ENCODE peak calls at places on chromosomes 13 and 19, in six cellular contexts. V, G, A, T, H and F are unnamed samples.

GRCh38 chr19:17125052-17125727 is 49.6 kb downstream of the MYO9B start:
- DNase-seq in V (no peak), G (peak; percentile 39), A (no peak), T (peak; percentile 96), H (no peak), F (peak; percentile 26)

GRCh38 chr19:41588497-41589209 is 12.7 kb downstream of the CEACAM21 start:
- DNase-seq in V (peak; percentile 49), G (peak; percentile 58), A (peak; percentile 44), T (peak; percentile 35), H (peak; percentile 23), F (no peak)

GRCh38 chr13:110047511-110047910 is 259.4 kb downstream of the COL4A1 start:
- DNase-seq in V (peak; percentile 81), G (peak; percentile 87), A (no peak), T (no peak), H (no peak), F (no peak)

GRCh38 chr13:85700909-85701308 is 98.3 kb downstream of the SLITRK6 start:
- DNase-seq in V (no peak), G (no peak), A (no peak), T (no peak), H (no peak), F (no peak)

GRCh38 chr19:401836-402535 is 7.0 kb downstream of the C2CD4C start:
- DNase-seq in V (no peak), G (no peak), A (no peak), T (no peak), H (peak; percentile 53), F (no peak)

GRCh38 chr19:14782978-14783545 is 4.7 kb upstream of the ADGRE2 start:
- DNase-seq in V (no peak), G (no peak), A (no peak), T (no peak), H (no peak), F (no peak)

GRCh38 chr19:49064029-49064629 is 489 bp downstream of the NTF4 start:
- DNase-seq in V (no peak), G (no peak), A (no peak), T (no peak), H (no peak), F (no peak)

GRCh38 chr19:8640402-8641004 is 10.1 kb downstream of the NFILZ start:
- DNase-seq in V (peak; percentile 54), G (no peak), A (peak; percentile 97), T (no peak), H (peak; percentile 89), F (no peak)

GRCh38 chr13:44218501-44219240 is 155.0 kb upstream of the SERP2 start:
- DNase-seq in V (peak; percentile 66), G (peak; percentile 57), A (no peak), T (no peak), H (no peak), F (no peak)

GRCh38 chr19:46787331-46788100 is 878 bp downstream of the SLC1A5 start:
- DNase-seq in V (peak; percentile 74), G (peak; percentile 59), A (peak; percentile 79), T (peak; percentile 45), H (peak; percentile 88), F (peak; percentile 64)

GRCh38 chr13:107459430-107459829 is 755.9 kb downstream of the LIG4 start:
- DNase-seq in V (peak; percentile 14), G (peak; percentile 97), A (no peak), T (no peak), H (no peak), F (no peak)

GRCh38 chr13:112689498-112690241 is at the start of gene ATP11A:
- DNase-seq in V (peak; percentile 88), G (peak; percentile 88), A (peak; percentile 78), T (peak; percentile 93), H (peak; percentile 97), F (peak; percentile 89)

GRCh38 chr13:48950507-48950886 is 25.2 kb upstream of the FNDC3A start:
- DNase-seq in V (peak; percentile 44), G (peak; percentile 35), A (no peak), T (no peak), H (no peak), F (no peak)

GRCh38 chr13:38979891-38980627 is 10.6 kb downstream of the STOML3 start:
- DNase-seq in V (peak; percentile 12), G (peak; percentile 39), A (no peak), T (no peak), H (no peak), F (no peak)

GRCh38 chr19:40683437-40683836 is 7.0 kb downstream of the NUMBL start:
- DNase-seq in V (no peak), G (no peak), A (no peak), T (no peak), H (no peak), F (no peak)

GRCh38 chr13:105672911-105673310 is 862.6 kb downstream of the EFNB2 start:
- DNase-seq in V (no peak), G (no peak), A (no peak), T (no peak), H (no peak), F (no peak)

GRCh38 chr19:1905863-1906375 is 720 bp downstream of the ADAT3 start:
- DNase-seq in V (no peak), G (no peak), A (no peak), T (no peak), H (no peak), F (no peak)

GRCh38 chr13:101841687-101842086 is 389.2 kb downstream of the ITGBL1 start:
- DNase-seq in V (no peak), G (no peak), A (no peak), T (no peak), H (no peak), F (no peak)

GRCh38 chr19:52520013-52520412 is 7.5 kb upstream of the ZNF808 start:
- DNase-seq in V (no peak), G (no peak), A (no peak), T (no peak), H (no peak), F (no peak)

GRCh38 chr19:19461671-19462622 is 53.4 kb downstream of the TSSK6 start:
- DNase-seq in V (peak; percentile 42), G (peak; percentile 62), A (no peak), T (no peak), H (peak; percentile 89), F (no peak)

GRCh38 chr19:17340871-17341357 is 3.6 kb downstream of the GTPBP3 start:
- DNase-seq in V (no peak), G (no peak), A (no peak), T (no peak), H (no peak), F (no peak)

GRCh38 chr13:38346764-38347163 is 2.9 kb upstream of the UFM1 start:
- DNase-seq in V (no peak), G (no peak), A (no peak), T (no peak), H (no peak), F (no peak)

GRCh38 chr19:3360494-3361383 is 5.6 kb upstream of the NFIC start:
- DNase-seq in V (peak; percentile 51), G (no peak), A (no peak), T (peak; percentile 76), H (peak; percentile 93), F (peak; percentile 82)

GRCh38 chr13:108437496-108437895 is 168.0 kb downstream of the TNFSF13B start:
- DNase-seq in V (peak; percentile 40), G (peak; percentile 39), A (peak; percentile 11), T (no peak), H (no peak), F (no peak)

DNA sequence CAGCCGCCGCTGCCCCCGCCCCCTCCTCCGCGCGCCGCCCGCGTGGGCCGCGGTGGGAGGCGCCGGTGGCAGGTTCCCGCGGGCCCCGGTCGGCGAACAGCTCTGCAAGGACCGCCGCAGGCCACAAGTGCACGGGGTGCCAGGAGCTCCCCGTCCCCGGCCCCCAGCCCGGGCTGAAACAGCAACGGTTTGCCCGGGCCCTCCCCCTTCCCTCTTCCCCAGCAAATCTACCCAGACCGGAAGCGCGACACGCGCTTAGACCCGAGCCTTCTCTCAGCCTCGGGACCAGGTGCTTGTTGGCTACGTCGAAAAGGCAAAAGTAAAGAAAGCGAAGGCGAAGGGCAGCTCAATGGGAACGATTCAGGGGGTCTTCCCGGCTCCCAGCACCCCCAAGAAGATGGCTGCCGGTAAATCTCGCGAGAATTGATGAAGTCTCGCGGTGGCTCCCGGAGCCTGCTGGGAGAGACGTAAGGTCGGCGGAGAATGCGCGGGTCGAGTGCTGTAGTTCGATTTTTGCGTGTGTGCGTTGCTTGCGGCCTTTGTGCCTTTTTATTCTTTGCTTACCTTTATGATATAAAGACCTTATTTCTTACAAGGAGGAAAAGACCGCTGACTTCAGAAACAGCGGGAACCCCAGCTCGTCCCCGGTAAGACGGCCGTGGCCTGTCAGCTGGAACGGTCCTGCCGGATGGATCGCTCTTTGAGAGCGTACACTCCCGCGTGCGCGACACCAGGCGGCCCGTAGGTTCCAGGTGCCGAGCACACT is at the start of gene RBM26:
- DNase-seq in V (peak; percentile 97), G (peak; percentile 96), A (peak; percentile 92), T (peak; percentile 97), H (peak; percentile 96), F (peak; percentile 88)
- TF ChIP-seq CTCF in V (no peak), G (peak; percentile 38), A (no peak), T (no peak), H (peak; percentile 21), F (peak; percentile 11)

GRCh38 chr19:11479090-11479469 is 1.8 kb downstream of the ELAVL3 start:
- DNase-seq in V (no peak), G (no peak), A (no peak), T (no peak), H (no peak), F (no peak)
- H3K4me3 ChIP-seq in V (no peak overlapping the region), G (no peak overlapping the region), A (no peak overlapping the region), T (no peak overlapping the region), H (no peak overlapping the region), F (no peak overlapping the region)

GRCh38 chr13:103788061-103788652 is 721.9 kb upstream of the SLC10A2 start:
- DNase-seq in V (no peak), G (peak; percentile 35), A (no peak), T (no peak), H (no peak), F (no peak)
- TF ChIP-seq CTCF in V (peak; percentile 5), G (peak; percentile 60), A (no peak), T (no peak), H (no peak), F (peak; percentile 16)

GRCh38 chr13:53408306-53408705 is 379.7 kb downstream of the OLFM4 start:
- DNase-seq in V (no peak), G (no peak), A (no peak), T (no peak), H (no peak), F (no peak)

GRCh38 chr13:53408847-53409568 is 380.4 kb downstream of the OLFM4 start:
- DNase-seq in V (no peak), G (no peak), A (no peak), T (no peak), H (no peak), F (no peak)

GRCh38 chr13:53411443-53411842 is 382.8 kb downstream of the OLFM4 start:
- DNase-seq in V (no peak), G (no peak), A (no peak), T (no peak), H (no peak), F (no peak)

DNA sequence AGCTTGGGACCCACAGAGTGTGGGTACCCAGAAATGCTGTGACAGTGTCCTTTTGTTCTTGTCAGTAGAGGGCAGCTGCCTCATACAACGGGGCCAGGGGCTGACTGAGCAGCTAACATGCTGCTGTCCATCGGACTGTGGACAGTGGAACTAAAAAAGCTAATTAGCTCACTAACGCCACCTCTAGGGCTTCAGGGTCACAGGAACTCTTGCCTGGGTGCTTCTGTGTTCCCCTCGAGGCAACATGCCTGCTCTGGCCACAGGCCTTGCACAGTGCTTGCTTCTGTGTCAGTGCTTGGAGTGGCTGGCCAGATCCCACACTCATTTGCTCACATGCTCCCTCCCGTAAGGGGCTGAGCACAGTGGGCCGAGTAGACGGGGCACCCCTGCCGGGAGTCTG is 377.0 kb downstream of the OLFM4 start:
- DNase-seq in V (no peak), G (no peak), A (peak; percentile 0), T (no peak), H (no peak), F (no peak)
- H3K4me3 ChIP-seq in V (no peak overlapping the region), G (no peak overlapping the region), A (no peak overlapping the region), T (no peak overlapping the region), H (no peak overlapping the region), F (no peak overlapping the region)